ENCODE peak calls at places on chromosomes 6 and 20, in four cellular contexts. S is WTC11, N is HepG2, E is GM12878. T is an unnamed sample.

GRCh38 chr20:14865169-14865568 is 527.8 kb upstream of the FLRT3 start:
- DNase-seq in S (no peak), N (no peak), E (no peak), T (no peak)

GRCh38 chr6:153392156-153392555 is 261.1 kb upstream of the RGS17 start:
- DNase-seq in S (no peak), N (no peak), E (no peak), T (no peak)

GRCh38 chr6:95866732-95867131 is 149.0 kb upstream of the FUT9 start:
- DNase-seq in S (peak; percentile 32), N (peak; percentile 41), E (no peak), T (peak; percentile 6)

GRCh38 chr20:7459123-7459522 is 481.1 kb downstream of the HAO1 start:
- DNase-seq in S (no peak), N (no peak), E (no peak), T (no peak)

GRCh38 chr6:169935348-169935718 is 183.9 kb downstream of the ERMARD start:
- DNase-seq in S (no peak), N (no peak), E (no peak), T (no peak)

GRCh38 chr6:39178804-39179203 is 50.5 kb downstream of the KCNK5 start:
- DNase-seq in S (no peak), N (no peak), E (no peak), T (no peak)

GRCh38 chr6:79755967-79756366 is 124.8 kb downstream of the SH3BGRL2 start:
- DNase-seq in S (no peak), N (no peak), E (no peak), T (no peak)

GRCh38 chr6:4666886-4667513 is 109.2 kb upstream of the CDYL start:
- DNase-seq in S (no peak), N (no peak), E (no peak), T (no peak)

GRCh38 chr6:30206152-30206551 is 7.1 kb downstream of the TRIM26 start:
- DNase-seq in S (no peak), N (no peak), E (no peak), T (no peak)

GRCh38 chr6:35152067-35152707 is 11.0 kb upstream of the TCP11 start:
- DNase-seq in S (no peak), N (no peak), E (no peak), T (no peak)

GRCh38 chr6:161618816-161619454 is 345.1 kb upstream of the AGPAT4 start:
- DNase-seq in S (peak; percentile 54), N (peak; percentile 49), E (no peak), T (no peak)

GRCh38 chr6:114157848-114158247 is 185.0 kb downstream of the HS3ST5 start:
- DNase-seq in S (no peak), N (no peak), E (no peak), T (no peak)

GRCh38 chr6:41644297-41644879 is 6.1 kb downstream of the MDFI start:
- DNase-seq in S (no peak), N (peak; percentile 43), E (no peak), T (no peak)

GRCh38 chr6:41642090-41642959 is 4.1 kb downstream of the MDFI start:
- DNase-seq in S (no peak), N (peak; percentile 39), E (no peak), T (no peak)

GRCh38 chr6:41642960-41643898 is 5.0 kb downstream of the MDFI start:
- DNase-seq in S (no peak), N (no peak), E (no peak), T (no peak)

GRCh38 chr6:41645007-41645618 is 6.8 kb downstream of the MDFI start:
- DNase-seq in S (no peak), N (no peak), E (no peak), T (no peak)

DNA sequence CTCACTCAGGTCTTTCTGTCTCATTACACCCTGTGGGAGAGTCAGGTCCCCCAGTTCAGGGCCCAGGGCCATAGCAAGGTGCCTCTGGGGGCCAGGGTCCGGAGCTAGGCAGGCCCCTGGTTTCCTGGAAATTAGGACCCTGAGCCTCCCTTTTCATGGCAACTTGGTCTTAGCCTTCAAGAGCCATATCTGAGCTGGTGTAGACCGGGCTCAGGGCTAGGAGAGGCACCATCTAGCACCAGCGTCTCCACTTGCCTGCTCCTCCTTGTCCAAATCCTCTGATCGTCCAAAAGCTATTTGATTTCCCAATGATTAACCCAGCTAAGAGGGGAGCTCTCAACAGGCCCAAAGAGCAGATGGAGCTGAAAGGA is 5.6 kb downstream of the MDFI start:
- DNase-seq in S (no peak), N (no peak), E (no peak), T (no peak)
- TF ChIP-seq ATF2 in S (no peak), N (no peak), E (no peak), T (no peak)

DNA sequence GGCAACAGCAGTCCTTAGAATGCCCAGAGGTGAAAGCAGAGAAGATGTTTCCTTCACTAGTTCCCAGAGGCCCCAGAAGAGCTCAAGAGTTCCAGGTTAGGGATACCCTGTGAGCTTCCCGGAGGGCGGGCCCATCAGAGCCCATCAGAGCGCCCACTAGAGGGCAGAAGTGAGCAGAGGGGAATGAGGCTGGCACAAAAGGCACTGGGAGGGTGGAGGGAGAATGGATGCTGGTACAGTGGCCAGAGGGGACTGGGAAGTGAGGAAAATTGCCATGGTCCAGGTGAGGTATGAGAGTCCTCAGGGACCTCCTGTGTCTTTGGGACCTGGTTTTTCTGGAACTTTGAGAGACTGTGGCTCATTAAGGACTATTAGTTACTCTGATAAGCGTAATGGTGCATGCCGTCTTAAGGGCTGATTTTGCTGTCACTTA is 57.3 kb downstream of the LINC00237 start:
- DNase-seq in S (peak; percentile 88), N (peak; percentile 55), E (no peak), T (peak; percentile 51)
- TF ChIP-seq ESRRA in S (no peak), N (no peak), E (no peak), T (no peak)

GRCh38 chr6:41707565-41708200 is 27.7 kb downstream of the TFEB start:
- DNase-seq in S (no peak), N (no peak), E (no peak), T (no peak)
- TF ChIP-seq ATF2 in S (no peak), N (no peak), E (no peak), T (no peak)

GRCh38 chr6:130467146-130467545 is 101.3 kb downstream of the TMEM200A start:
- DNase-seq in S (no peak), N (no peak), E (no peak), T (no peak)

GRCh38 chr6:130467595-130467994 is 101.8 kb downstream of the TMEM200A start:
- DNase-seq in S (no peak), N (no peak), E (no peak), T (no peak)

GRCh38 chr6:130470777-130471176 is 105.0 kb downstream of the TMEM200A start:
- DNase-seq in S (no peak), N (no peak), E (peak; percentile 7), T (no peak)

GRCh38 chr6:130466744-130467052 is 100.9 kb downstream of the TMEM200A start:
- DNase-seq in S (no peak), N (no peak), E (no peak), T (no peak)

GRCh38 chr6:130466052-130466743 is 100.4 kb downstream of the TMEM200A start:
- DNase-seq in S (no peak), N (no peak), E (no peak), T (no peak)
- TF ChIP-seq ESRRA in S (no peak), N (no peak), E (no peak), T (no peak)

DNA sequence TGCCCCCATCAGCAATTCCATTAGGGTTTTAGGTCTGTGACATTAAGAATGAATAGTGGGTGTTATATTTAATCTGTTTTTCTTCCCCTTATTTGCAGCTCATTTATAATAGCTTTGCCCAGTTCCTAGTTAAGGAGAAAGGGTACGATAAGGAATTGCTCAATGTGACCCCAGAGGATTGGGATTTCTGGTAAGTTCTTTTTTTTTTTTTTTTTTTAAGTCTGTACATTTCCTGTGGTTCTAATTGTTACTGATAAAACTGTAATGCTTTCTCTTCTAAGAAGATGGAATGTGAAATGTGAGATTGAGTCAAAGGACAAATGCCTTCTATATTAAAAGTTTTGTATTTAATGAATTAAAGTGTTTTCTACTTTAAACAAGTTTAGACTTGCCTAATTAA is 5.5 kb downstream of the NT5DC1 start:
- DNase-seq in S (no peak), N (no peak), E (no peak), T (no peak)
- TF ChIP-seq ATF2 in S (no peak), N (no peak), E (no peak), T (no peak)

DNA sequence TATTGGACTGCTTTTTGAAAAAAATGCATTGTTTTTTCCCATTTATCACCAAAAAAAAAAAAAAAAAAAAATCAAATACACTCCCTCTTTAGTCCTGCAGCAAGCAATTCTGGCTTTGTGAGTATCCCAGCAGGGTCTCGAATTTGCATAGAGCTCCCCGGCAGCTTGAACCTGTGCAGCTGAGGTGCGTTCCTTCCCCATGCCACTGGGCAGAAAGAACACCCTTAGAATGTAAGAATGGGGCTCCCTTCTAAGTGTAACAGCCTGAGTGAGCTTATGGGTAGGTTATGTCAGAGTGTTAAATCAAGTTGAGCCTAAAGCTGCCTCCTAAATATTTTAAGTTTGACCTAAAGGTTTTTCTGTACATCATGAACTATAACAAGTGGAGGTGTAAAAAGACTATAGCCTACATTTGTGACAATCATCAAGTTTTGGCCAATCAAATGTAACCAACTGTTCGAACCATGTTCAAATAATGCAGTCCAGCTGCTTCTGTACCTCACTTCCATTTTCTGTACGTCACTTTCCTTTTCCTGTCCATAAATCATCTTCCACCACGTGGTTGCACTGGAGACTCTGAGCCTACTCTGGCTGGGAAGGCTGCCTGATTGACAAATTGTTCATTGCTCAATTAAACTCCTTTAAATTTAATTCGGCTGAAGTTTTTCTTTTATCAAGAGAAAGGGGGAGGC is 270.6 kb upstream of the JARID2 start:
- DNase-seq in S (peak; percentile 26), N (no peak), E (no peak), T (no peak)
- TF ChIP-seq ESRRA in S (no peak), N (no peak), E (no peak), T (no peak)

GRCh38 chr20:23629017-23629541 is 8.7 kb downstream of the CST3 start:
- DNase-seq in S (no peak), N (peak; percentile 98), E (no peak), T (no peak)
- TF ChIP-seq ATF2 in S (no peak), N (peak; percentile 89), E (no peak), T (no peak)

T was measured in K562.